ENCODE peak calls at places on chromosomes 7 and 10, in seven cellular contexts. O, H, Z, K, R, X and N are unnamed samples.

GRCh38 chr10:17029581-17030271 is 99.9 kb downstream of the CUBN start:
- DNase-seq in O (no peak), H (no peak), Z (peak), K (peak), R (no peak), X (no peak), N (no peak)

GRCh38 chr10:93593254-93593653 is 7.8 kb downstream of the RBP4 start:
- DNase-seq in O (no peak), H (no peak), Z (no peak), K (no peak), R (no peak), X (no peak), N (no peak)

GRCh38 chr7:104137971-104138370 is 69.8 kb downstream of the ORC5 start:
- DNase-seq in O (no peak), H (no peak), Z (peak), K (no peak), R (no peak), X (no peak), N (no peak)

GRCh38 chr7:17234398-17235021 is 63.9 kb upstream of the AHR start:
- DNase-seq in O (no peak), H (no peak), Z (peak), K (peak), R (peak), X (no peak), N (no peak)

GRCh38 chr7:122298131-122298530 is 6.4 kb downstream of the FEZF1 start:
- DNase-seq in O (no peak), H (no peak), Z (no peak), K (no peak), R (no peak), X (no peak), N (no peak)

GRCh38 chr10:58577394-58577793 is 64.7 kb downstream of the BICC1 start:
- DNase-seq in O (no peak), H (no peak), Z (peak), K (no peak), R (no peak), X (no peak), N (no peak)

GRCh38 chr10:93695720-93696119 is 6.7 kb downstream of the FRA10AC1 start:
- DNase-seq in O (peak), H (no peak), Z (no peak), K (no peak), R (no peak), X (no peak), N (no peak)

GRCh38 chr7:45143616-45144015 is 14.0 kb upstream of the RAMP3 start:
- DNase-seq in O (no peak), H (no peak), Z (peak), K (no peak), R (no peak), X (no peak), N (no peak)

GRCh38 chr10:86945361-86946214 is 11.8 kb downstream of the MMRN2 start:
- DNase-seq in O (no peak), H (no peak), Z (no peak), K (no peak), R (no peak), X (no peak), N (no peak)

GRCh38 chr10:69653561-69653960 is 23.5 kb downstream of the FAM241B start:
- DNase-seq in O (no peak), H (no peak), Z (no peak), K (no peak), R (no peak), X (no peak), N (no peak)

GRCh38 chr10:127017406-127018297 is 112.4 kb downstream of the DOCK1 start:
- DNase-seq in O (no peak), H (no peak), Z (peak), K (no peak), R (no peak), X (no peak), N (no peak)

GRCh38 chr10:43229208-43230061 is 37.4 kb downstream of the RASGEF1A start:
- DNase-seq in O (no peak), H (no peak), Z (no peak), K (no peak), R (no peak), X (no peak), N (no peak)

GRCh38 chr10:7304110-7304509 is 106.7 kb downstream of the SFMBT2 start:
- DNase-seq in O (no peak), H (no peak), Z (no peak), K (no peak), R (no peak), X (no peak), N (no peak)

GRCh38 chr7:98870071-98870651 is 347 bp upstream of the TMEM130 start:
- DNase-seq in O (peak), H (no peak), Z (peak), K (peak), R (peak), X (peak), N (peak)

GRCh38 chr7:47942132-47942531 is 6.1 kb downstream of the PKD1L1 start:
- DNase-seq in O (no peak), H (no peak), Z (no peak), K (no peak), R (no peak), X (no peak), N (no peak)

GRCh38 chr7:155001756-155002410 is 1.0 kb downstream of the PAXIP1 start:
- DNase-seq in O (no peak), H (no peak), Z (no peak), K (no peak), R (no peak), X (no peak), N (no peak)

GRCh38 chr10:26711324-26711723 is 13.8 kb downstream of the PDSS1 start:
- DNase-seq in O (no peak), H (no peak), Z (no peak), K (no peak), R (no peak), X (no peak), N (no peak)

GRCh38 chr7:44381494-44382220 is 56.3 kb upstream of the CAMK2B start:
- DNase-seq in O (no peak), H (no peak), Z (no peak), K (no peak), R (no peak), X (no peak), N (no peak)

GRCh38 chr7:137990251-137990901 is 11.5 kb downstream of the CREB3L2 start:
- DNase-seq in O (no peak), H (no peak), Z (peak), K (no peak), R (no peak), X (no peak), N (no peak)

GRCh38 chr10:99346247-99346646 is 17.1 kb downstream of the CNNM1 start:
- DNase-seq in O (peak), H (no peak), Z (peak), K (no peak), R (no peak), X (no peak), N (no peak)

GRCh38 chr10:132364594-132364970 is 32.4 kb upstream of the PWWP2B start:
- DNase-seq in O (no peak), H (no peak), Z (no peak), K (peak), R (no peak), X (no peak), N (no peak)

GRCh38 chr10:130655313-130656186 is 519.4 kb downstream of the GLRX3 start:
- DNase-seq in O (no peak), H (no peak), Z (no peak), K (no peak), R (no peak), X (no peak), N (no peak)

GRCh38 chr10:62735464-62736188 is 68.9 kb upstream of the ADO start:
- DNase-seq in O (no peak), H (no peak), Z (peak), K (no peak), R (no peak), X (no peak), N (no peak)

GRCh38 chr10:62044569-62044968 is 143.1 kb downstream of the ARID5B start:
- DNase-seq in O (no peak), H (no peak), Z (no peak), K (no peak), R (no peak), X (no peak), N (no peak)

GRCh38 chr10:29866356-29866755 is 193.0 kb downstream of the JCAD start:
- DNase-seq in O (no peak), H (no peak), Z (no peak), K (no peak), R (no peak), X (no peak), N (no peak)

GRCh38 chr7:140645166-140645565 is 4.6 kb upstream of the DENND2A start:
- DNase-seq in O (no peak), H (no peak), Z (no peak), K (peak), R (no peak), X (no peak), N (no peak)

GRCh38 chr7:141115949-141116348 is 42.1 kb downstream of the TMEM178B start:
- DNase-seq in O (peak), H (peak), Z (no peak), K (no peak), R (no peak), X (peak), N (peak)

GRCh38 chr7:92695308-92696261 is 105.4 kb upstream of the FAM133B start:
- DNase-seq in O (no peak), H (no peak), Z (peak), K (no peak), R (no peak), X (no peak), N (no peak)

GRCh38 chr10:8453587-8453986 is 399.1 kb downstream of the GATA3 start:
- DNase-seq in O (no peak), H (no peak), Z (no peak), K (no peak), R (no peak), X (no peak), N (no peak)

GRCh38 chr7:107150375-107151073 is 18.3 kb upstream of the HBP1 start:
- DNase-seq in O (peak), H (peak), Z (peak), K (peak), R (no peak), X (peak), N (peak)

GRCh38 chr7:49244543-49244942 is 320.2 kb downstream of the CDC14C start:
- DNase-seq in O (no peak), H (no peak), Z (no peak), K (no peak), R (no peak), X (no peak), N (no peak)

GRCh38 chr10:22570733-22571430 is 143.5 kb downstream of the PIP4K2A start:
- DNase-seq in O (no peak), H (no peak), Z (no peak), K (no peak), R (no peak), X (no peak), N (no peak)

GRCh38 chr7:71442492-71443196 is 310.7 kb downstream of the GALNT17 start:
- DNase-seq in O (no peak), H (no peak), Z (no peak), K (no peak), R (no peak), X (no peak), N (no peak)

GRCh38 chr10:113978802-113979201 is 64.9 kb upstream of the ADRB1 start:
- DNase-seq in O (no peak), H (no peak), Z (no peak), K (no peak), R (no peak), X (no peak), N (no peak)